ENCODE peak calls at places on chromosomes 13 and 19, in five cellular contexts. I, V, X, S and Z are unnamed samples.

GRCh38 chr13:24124789-24125476 is 35.6 kb upstream of the SPATA13 start:
- DNase-seq in I (no peak), V (peak; percentile 9), X (no peak), S (no peak), Z (no peak)

GRCh38 chr19:35713904-35714440 is 3.8 kb upstream of the KMT2B start:
- DNase-seq in I (no peak), V (no peak), X (no peak), S (no peak), Z (no peak)

GRCh38 chr13:61202042-61202441 is 213.6 kb downstream of the PCDH20 start:
- DNase-seq in I (no peak), V (no peak), X (no peak), S (no peak), Z (no peak)

GRCh38 chr19:45492627-45493470 is 4.0 kb downstream of the RTN2 start:
- DNase-seq in I (peak; percentile 63), V (peak; percentile 76), X (no peak), S (peak; percentile 93), Z (no peak)

GRCh38 chr19:34253711-34254551 is 423 bp upstream of the GARRE1 start:
- DNase-seq in I (peak; percentile 88), V (peak; percentile 90), X (no peak), S (peak; percentile 91), Z (peak; percentile 16)

GRCh38 chr19:51407631-51408131 is 9.8 kb downstream of the SIGLEC10 start:
- DNase-seq in I (no peak), V (no peak), X (peak; percentile 56), S (peak; percentile 81), Z (no peak)

GRCh38 chr13:112346173-112346898 is 29.8 kb upstream of the SPACA7 start:
- DNase-seq in I (no peak), V (no peak), X (no peak), S (peak; percentile 6), Z (no peak)

GRCh38 chr13:81726037-81726726 is 1385.3 kb upstream of the SPRY2 start:
- DNase-seq in I (no peak), V (no peak), X (no peak), S (no peak), Z (no peak)

GRCh38 chr19:34327851-34328250 is 37.1 kb upstream of the GPI start:
- DNase-seq in I (peak; percentile 43), V (peak; percentile 59), X (no peak), S (peak; percentile 92), Z (no peak)

GRCh38 chr13:48009298-48009697 is 8.2 kb upstream of the SUCLA2 start:
- DNase-seq in I (no peak), V (no peak), X (peak; percentile 5), S (no peak), Z (no peak)

DNA sequence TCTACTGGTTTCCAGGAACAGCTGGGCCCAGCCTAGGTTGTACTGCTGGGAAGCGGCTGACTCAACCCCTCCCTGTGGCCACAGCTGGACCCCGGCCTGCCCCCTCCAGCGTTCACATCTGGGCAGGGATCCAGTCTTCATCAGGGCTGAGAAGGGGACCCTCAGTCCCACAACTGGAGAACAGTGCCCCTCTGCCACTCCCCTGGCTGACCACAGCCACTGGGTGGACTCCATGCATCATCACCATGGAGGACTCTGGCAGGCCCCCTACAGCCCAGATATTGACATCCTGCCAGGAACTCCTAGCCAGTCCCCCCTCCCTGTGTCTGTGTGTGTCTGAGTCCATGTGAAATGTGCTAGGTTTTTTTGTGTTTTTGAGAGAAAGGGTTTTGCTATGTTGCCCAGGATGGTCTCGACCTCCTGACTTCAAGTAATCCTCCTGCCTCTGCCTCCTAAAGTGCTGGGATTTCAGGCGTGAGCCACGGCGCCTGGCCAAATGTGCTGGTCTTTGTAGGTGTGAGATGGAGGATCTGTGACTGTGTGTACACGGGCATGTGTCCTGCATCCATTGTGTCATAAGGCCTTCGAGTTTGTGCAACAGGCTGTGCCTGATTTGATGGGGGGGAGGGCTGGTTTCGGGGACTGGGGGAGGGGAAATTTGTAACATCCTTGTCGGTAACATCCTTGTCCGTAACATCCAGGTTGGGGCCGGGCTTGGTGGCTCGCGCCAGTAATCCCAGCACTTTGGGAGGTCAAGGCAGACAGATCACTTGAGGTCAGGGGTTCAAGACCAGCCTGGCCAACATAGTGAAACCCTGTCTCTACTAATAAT is 4.0 kb upstream of the HOOK2 start:
- DNase-seq in I (peak; percentile 73), V (peak; percentile 77), X (no peak), S (peak; percentile 79), Z (no peak)
- TF ChIP-seq CTCF in I (no peak), V (no peak), X (no peak), S (peak; percentile 40), Z (no peak)

GRCh38 chr19:41353466-41354342 is at the start of gene TGFB1:
- DNase-seq in I (peak; percentile 89), V (peak; percentile 89), X (peak; percentile 100), S (peak; percentile 94), Z (peak; percentile 49)

GRCh38 chr19:41351339-41352245 is 2.1 kb downstream of the TGFB1 start:
- DNase-seq in I (peak; percentile 75), V (peak; percentile 75), X (peak; percentile 89), S (peak; percentile 84), Z (no peak)

GRCh38 chr19:41354343-41354974 is 737 bp upstream of the TGFB1 start:
- DNase-seq in I (peak; percentile 28), V (peak; percentile 21), X (no peak), S (no peak), Z (no peak)

GRCh38 chr19:41352279-41352608 is 1.5 kb downstream of the TGFB1 start:
- DNase-seq in I (no peak), V (no peak), X (no peak), S (no peak), Z (no peak)

DNA sequence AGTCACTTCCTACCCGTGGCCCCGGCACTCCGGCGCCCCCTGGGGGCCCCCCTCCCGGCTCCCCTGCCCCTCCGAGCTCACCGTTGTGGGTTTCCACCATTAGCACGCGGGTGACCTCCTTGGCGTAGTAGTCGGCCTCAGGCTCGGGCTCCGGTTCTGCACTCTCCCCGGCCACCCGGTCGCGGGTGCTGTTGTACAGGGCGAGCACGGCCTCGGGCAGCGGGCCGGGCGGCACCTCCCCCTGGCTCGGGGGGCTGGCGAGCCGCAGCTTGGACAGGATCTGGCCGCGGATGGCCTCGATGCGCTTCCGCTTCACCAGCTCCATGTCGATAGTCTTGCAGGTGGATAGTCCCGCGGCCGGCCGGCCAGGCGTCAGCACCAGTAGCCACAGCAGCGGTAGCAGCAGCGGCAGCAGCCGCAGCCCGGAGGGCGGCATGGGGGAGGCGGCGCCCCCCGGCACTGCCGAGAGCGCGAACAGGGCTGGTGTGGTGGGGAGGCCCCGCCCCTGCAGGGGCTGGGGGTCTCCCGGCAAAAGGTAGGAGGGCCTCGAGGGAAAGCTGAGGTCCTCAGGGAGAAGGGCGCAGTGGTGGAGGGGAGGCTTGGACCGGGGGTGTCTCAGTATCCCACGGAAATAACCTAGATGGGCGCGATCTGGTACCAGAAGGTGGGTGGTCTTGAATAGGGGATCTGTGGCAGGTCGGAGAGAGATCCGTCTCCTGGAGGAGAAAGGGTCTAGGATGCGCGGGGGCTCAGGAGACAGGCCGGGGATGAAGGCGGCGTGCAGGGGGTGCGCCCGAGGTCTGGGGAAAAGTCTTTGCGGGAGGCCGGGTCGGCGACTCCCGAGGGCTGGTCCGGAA is 885 bp downstream of the TGFB1 start:
- DNase-seq in I (peak; percentile 76), V (peak; percentile 63), X (peak; percentile 99), S (peak; percentile 81), Z (no peak)
- H3K4me1 ChIP-seq in I (peaks cover 74% of the 10 kb centered on the region), V (peaks cover 19% of the 10 kb centered on the region), X (peaks cover 15% of the 10 kb centered on the region), S (peaks cover 11% of the 10 kb centered on the region), Z (peaks cover 20% of the 10 kb centered on the region)

GRCh38 chr13:110875243-110875642 is 39.6 kb downstream of the ANKRD10 start:
- DNase-seq in I (no peak), V (no peak), X (no peak), S (peak; percentile 45), Z (no peak)

GRCh38 chr13:110872768-110873638 is 41.9 kb downstream of the ANKRD10 start:
- DNase-seq in I (no peak), V (no peak), X (no peak), S (no peak), Z (no peak)

GRCh38 chr13:110872034-110872767 is 42.7 kb downstream of the ANKRD10 start:
- DNase-seq in I (no peak), V (no peak), X (no peak), S (peak; percentile 45), Z (no peak)

GRCh38 chr13:110874508-110874960 is 40.3 kb downstream of the ANKRD10 start:
- DNase-seq in I (peak; percentile 90), V (peak; percentile 92), X (peak; percentile 68), S (peak; percentile 90), Z (peak; percentile 76)

GRCh38 chr13:110873639-110874507 is 41.0 kb downstream of the ANKRD10 start:
- DNase-seq in I (no peak), V (no peak), X (no peak), S (no peak), Z (no peak)
- TF ChIP-seq CTCF in I (no peak), V (no peak), X (no peak), S (no peak), Z (no peak)

DNA sequence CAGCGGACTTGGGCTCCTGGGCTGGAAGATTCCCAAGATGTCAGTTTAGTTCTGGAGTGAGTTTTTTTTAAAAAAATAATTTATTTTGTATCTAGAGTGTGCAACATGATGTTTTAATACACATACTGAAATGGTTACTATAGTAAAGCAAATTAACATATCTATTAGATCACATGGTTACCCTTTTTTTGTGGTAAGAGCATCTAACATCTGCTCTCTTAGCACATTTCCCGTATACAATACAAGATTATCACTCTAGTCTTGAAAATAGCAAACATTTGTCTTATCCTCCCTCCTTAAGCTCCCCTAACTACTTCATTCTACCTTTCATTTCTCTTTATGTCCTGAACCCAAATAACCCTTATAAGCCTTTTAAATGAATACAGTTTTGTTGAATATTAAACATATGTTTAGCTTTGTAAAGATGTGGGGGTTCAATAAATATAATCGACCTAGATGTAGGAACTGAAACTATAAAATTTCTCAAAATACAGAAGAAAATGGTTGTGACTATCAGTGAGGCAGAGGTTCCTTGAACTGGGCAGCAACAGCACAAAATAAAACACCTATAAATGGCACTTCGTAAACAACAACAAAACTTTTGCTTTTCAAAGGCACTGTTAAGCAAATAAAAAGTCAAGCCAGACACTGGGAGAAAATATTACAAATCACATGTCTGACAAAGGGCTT is 466.6 kb downstream of the FGF9 start:
- DNase-seq in I (no peak), V (no peak), X (no peak), S (no peak), Z (no peak)
- H3K4me1 ChIP-seq in I (no peaks in the 10 kb centered on the region), V (no peaks in the 10 kb centered on the region), X (no peaks in the 10 kb centered on the region), S (no peaks in the 10 kb centered on the region), Z (no peaks in the 10 kb centered on the region)

GRCh38 chr19:17391371-17392151 is 2.4 kb downstream of the CCDC194 start:
- DNase-seq in I (no peak), V (no peak), X (peak; percentile 36), S (no peak), Z (no peak)
- TF ChIP-seq CTCF in I (peak; percentile 37), V (no peak), X (no peak), S (no peak), Z (peak; percentile 11)